ENCODE peak calls at places on chromosomes 12 and 14, in eight cellular contexts. G is OCI-LY7, R is kidney glomerular epithelial cell, M is NCI-H1092 treated with DMSO at 0.1 percent for 48 hours, B is immature natural killer cell, P is sigmoid colon, W is iPS DF 19.7, C is non-pigmented ciliary epithelial cell. F is an unnamed sample.

GRCh38 chr14:106507354-106507753 is 981.0 kb downstream of the TMEM121 start:
- DNase-seq in P (no peak), B (no peak), R (no peak), G (no peak), M (no peak), W (no peak), C (no peak), F (no peak)

GRCh38 chr12:122876724-122877123 is 19.2 kb downstream of the VPS37B start:
- DNase-seq in P (no peak), C (no peak), G (no peak), B (no peak), W (no peak), M (no peak), R (no peak), F (no peak)

GRCh38 chr14:23302290-23303225 is at the start of gene PPP1R3E:
- DNase-seq in G (peak; percentile 92), B (peak; percentile 64), M (peak; percentile 87), R (peak; percentile 50), C (no peak), W (no peak), P (peak; percentile 88), F (no peak)

GRCh38 chr14:74908861-74909341 is 14.2 kb downstream of the RPS6KL1 start:
- DNase-seq in R (no peak), P (no peak), M (no peak), B (no peak), W (no peak), C (no peak), G (no peak), F (no peak)

GRCh38 chr12:49824886-49825285 is 3.3 kb downstream of the NCKAP5L start:
- DNase-seq in W (no peak), R (no peak), B (no peak), C (no peak), P (peak; percentile 69), G (no peak), M (no peak), F (no peak)

GRCh38 chr14:104393898-104394605 is 185.5 kb upstream of the C14orf180 start:
- DNase-seq in M (no peak), P (peak; percentile 67), W (no peak), R (no peak), C (no peak), B (peak; percentile 73), G (peak; percentile 62), F (no peak)

GRCh38 chr14:49634547-49635334 is at the start of gene DNAAF2:
- DNase-seq in G (peak; percentile 85), R (peak; percentile 57), W (no peak), B (peak; percentile 77), M (peak; percentile 68), C (no peak), P (peak; percentile 80), F (peak; percentile 47)

GRCh38 chr12:131830335-131831020 is 2.3 kb downstream of the MMP17 start:
- DNase-seq in C (peak; percentile 42), B (peak; percentile 37), W (no peak), M (peak; percentile 64), G (peak; percentile 14), R (peak; percentile 35), P (peak; percentile 92), F (peak; percentile 68)

GRCh38 chr12:6827982-6828670 is at the start of gene P3H3:
- DNase-seq in C (no peak), G (peak; percentile 21), M (peak; percentile 59), W (no peak), P (no peak), B (no peak), R (no peak), F (peak; percentile 89)

GRCh38 chr14:56630707-56631106 is 51.1 kb downstream of the TMEM260 start:
- DNase-seq in G (no peak), M (no peak), C (no peak), W (no peak), R (no peak), P (no peak), B (no peak), F (no peak)

GRCh38 chr14:64465208-64465821 is at the start of gene AKAP5:
- DNase-seq in C (no peak), W (no peak), M (peak; percentile 85), B (peak; percentile 79), G (peak; percentile 60), P (no peak), R (no peak), F (peak; percentile 48)